ENCODE peak calls at places on chromosome 9, in seven cellular contexts. V, P, O, T, H, Z and S are unnamed samples. For H3K4me1, the result is how much of the 10 kb centered on the place peaks cover.

GRCh38 chr9:105064248-105065118 is 136.5 kb upstream of the ABCA1 start:
- DNase-seq in P (peak), O (peak), H (peak), T (peak), Z (peak), V (no peak), S (peak)

GRCh38 chr9:738209-738915 is 103.1 kb upstream of the DMRT1 start:
- DNase-seq in O (peak), V (no peak), P (peak), T (peak), Z (peak), H (no peak), S (peak)

GRCh38 chr9:120136685-120137084 is 443.3 kb downstream of the CDK5RAP2 start:
- DNase-seq in P (no peak), H (no peak), T (no peak), O (peak), V (no peak), Z (no peak), S (peak)

GRCh38 chr9:121743441-121744001 is 92.1 kb downstream of the DAB2IP start:
- DNase-seq in P (peak), T (peak), O (peak), H (peak), V (no peak), Z (peak), S (peak)

GRCh38 chr9:108832179-108832500 is 23.6 kb downstream of the ACTL7B start:
- DNase-seq in O (no peak), P (no peak), H (no peak), Z (no peak), V (no peak), T (no peak), S (no peak)

GRCh38 chr9:96532173-96532572 is 82.2 kb downstream of the HABP4 start:
- DNase-seq in Z (no peak), P (no peak), V (no peak), T (no peak), H (no peak), O (no peak), S (no peak)

GRCh38 chr9:136868644-136869043 is 2.5 kb upstream of the EDF1 start:
- DNase-seq in O (no peak), V (no peak), Z (no peak), T (no peak), H (no peak), P (no peak), S (no peak)

GRCh38 chr9:35267716-35268115 is 105.9 kb downstream of the UNC13B start:
- DNase-seq in H (no peak), O (peak), T (no peak), V (no peak), P (no peak), Z (peak), S (peak)

GRCh38 chr9:74293479-74293878 is 203.7 kb upstream of the RORB start:
- DNase-seq in V (no peak), P (no peak), H (no peak), O (no peak), T (no peak), Z (no peak), S (no peak)

GRCh38 chr9:98432134-98432533 is 176.7 kb upstream of the TBC1D2 start:
- DNase-seq in Z (no peak), T (no peak), H (no peak), V (no peak), O (no peak), P (no peak), S (no peak)

GRCh38 chr9:101562966-101563365 is 29.3 kb downstream of the RNF20 start:
- DNase-seq in O (no peak), H (no peak), Z (no peak), P (no peak), T (no peak), V (no peak), S (no peak)

GRCh38 chr9:114190563-114190905 is 35.2 kb downstream of the COL27A1 start:
- DNase-seq in H (no peak), P (no peak), T (no peak), Z (no peak), V (no peak), O (no peak), S (no peak)

GRCh38 chr9:38022995-38023394 is 46.0 kb downstream of the SHB start:
- DNase-seq in P (no peak), H (no peak), T (no peak), O (no peak), Z (no peak), V (no peak), S (no peak)

GRCh38 chr9:91383577-91383976 is 21.9 kb upstream of the AUH start:
- DNase-seq in T (no peak), H (no peak), P (no peak), Z (no peak), V (no peak), O (no peak), S (no peak)

GRCh38 chr9:133239533-133240090 is 30.6 kb upstream of the OBP2B start:
- DNase-seq in P (no peak), T (no peak), O (no peak), H (no peak), Z (no peak), V (no peak), S (no peak)

GRCh38 chr9:25603106-25603505 is 75.1 kb downstream of the TUSC1 start:
- DNase-seq in T (no peak), H (no peak), Z (no peak), O (no peak), V (no peak), P (no peak), S (no peak)

GRCh38 chr9:16031971-16032370 is 479.1 kb downstream of the CCDC171 start:
- DNase-seq in V (no peak), T (no peak), O (peak), H (no peak), P (no peak), Z (no peak), S (peak)

GRCh38 chr9:87701491-87701890 is 24.4 kb upstream of the CTSL start:
- DNase-seq in H (no peak), Z (no peak), O (no peak), P (no peak), T (no peak), V (no peak), S (no peak)

GRCh38 chr9:79134654-79135053 is 437.1 kb upstream of the TLE4 start:
- DNase-seq in O (peak), V (no peak), Z (peak), H (peak), T (no peak), P (peak), S (peak)

GRCh38 chr9:107772988-107773387 is 283.4 kb upstream of the KLF4 start:
- DNase-seq in V (no peak), Z (no peak), P (no peak), O (no peak), H (no peak), T (no peak), S (no peak)

GRCh38 chr9:15935661-15936315 is 382.9 kb downstream of the CCDC171 start:
- DNase-seq in H (no peak), P (no peak), V (no peak), T (no peak), O (peak), Z (no peak), S (peak)

GRCh38 chr9:105973811-105974407 is 279.6 kb downstream of the TMEM38B start:
- DNase-seq in O (peak), H (peak), P (no peak), T (no peak), V (no peak), Z (peak), S (peak)

GRCh38 chr9:91130796-91131318 is 230.9 kb downstream of the AUH start:
- DNase-seq in Z (no peak), H (no peak), P (no peak), T (no peak), O (no peak), V (no peak), S (no peak)

GRCh38 chr9:77848897-77849296 is 182.7 kb downstream of the GNAQ start:
- DNase-seq in H (no peak), P (peak), V (no peak), T (peak), O (peak), Z (peak), S (peak)
- H3K4me1 ChIP-seq in H (under half), P (under half), V (under half), T (half or more), O (under half), Z (under half), S (under half)

GRCh38 chr9:130180516-130180915 is 8.3 kb downstream of the NCS1 start:
- DNase-seq in O (no peak), V (no peak), H (no peak), P (no peak), T (no peak), Z (no peak), S (no peak)

GRCh38 chr9:130181645-130182044 is 9.4 kb downstream of the NCS1 start:
- DNase-seq in Z (no peak), V (no peak), P (no peak), H (no peak), O (no peak), T (no peak), S (no peak)

GRCh38 chr9:130183133-130183762 is 11.0 kb downstream of the NCS1 start:
- DNase-seq in Z (peak), P (peak), V (no peak), H (peak), T (no peak), O (peak), S (peak)

GRCh38 chr9:130184983-130185382 is 12.8 kb downstream of the NCS1 start:
- DNase-seq in P (no peak), Z (no peak), H (no peak), O (no peak), V (no peak), T (no peak), S (no peak)

GRCh38 chr9:130182090-130182909 is 10.1 kb downstream of the NCS1 start:
- DNase-seq in V (no peak), H (no peak), T (no peak), O (no peak), P (no peak), Z (no peak), S (no peak)
- H3K4me1 ChIP-seq in V (under half), H (under half), T (under half), O (under half), P (under half), Z (under half), S (under half)

DNA sequence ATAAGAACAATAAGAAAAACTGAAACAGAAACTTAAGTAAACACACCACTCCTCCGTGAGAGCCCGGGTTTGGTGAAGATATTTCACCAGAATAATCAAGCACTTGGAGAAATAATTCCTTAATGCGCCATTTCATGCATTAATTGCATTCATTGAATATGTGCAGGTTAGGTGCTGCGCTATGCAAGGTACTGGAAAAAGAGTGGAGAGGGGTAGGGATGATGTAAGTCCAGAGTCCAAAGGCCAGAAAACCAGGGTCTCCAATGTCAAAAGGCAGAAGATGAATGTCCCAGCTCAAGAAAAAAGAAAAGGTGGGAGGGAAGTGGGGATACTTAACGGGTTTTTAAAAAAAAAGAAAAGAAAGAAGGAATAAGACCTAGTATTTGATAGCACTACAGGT is 669 bp upstream of the ZFP37 start:
- DNase-seq in H (no peak), T (no peak), O (no peak), Z (no peak), P (no peak), V (no peak), S (no peak)
- H3K4me1 ChIP-seq in H (under half), T (under half), O (under half), Z (under half), P (under half), V (under half), S (under half)

DNA sequence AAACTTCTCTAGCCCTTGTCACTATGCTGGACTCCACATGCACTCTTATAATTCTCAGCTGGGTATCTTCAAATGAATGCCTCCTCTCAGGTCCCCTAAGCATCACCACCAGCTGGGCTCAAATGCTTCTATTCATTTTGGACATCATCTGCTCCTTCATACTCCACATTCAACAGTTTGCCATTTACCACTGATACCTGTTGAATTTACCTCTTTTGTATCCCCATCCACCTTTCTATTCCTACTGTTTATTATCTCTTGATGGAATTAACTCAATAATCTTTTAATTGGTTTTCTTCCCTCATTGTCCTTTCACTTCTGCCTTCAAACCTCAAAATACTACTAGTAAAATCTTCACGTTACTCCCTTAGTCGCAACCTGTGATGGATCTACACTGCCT is 14.5 kb downstream of the RANBP6 start:
- DNase-seq in O (no peak), Z (no peak), T (no peak), H (no peak), V (no peak), P (no peak), S (no peak)
- H3K4me1 ChIP-seq in O (under half), Z (under half), T (half or more), H (under half), V (half or more), P (under half), S (under half)

GRCh38 chr9:14277202-14277601 is 36.7 kb downstream of the NFIB start:
- DNase-seq in V (no peak), H (no peak), P (no peak), O (peak), T (peak), Z (peak), S (peak)

GRCh38 chr9:14277761-14278160 is 36.2 kb downstream of the NFIB start:
- DNase-seq in V (no peak), H (no peak), O (no peak), P (no peak), Z (no peak), T (no peak), S (peak)

GRCh38 chr9:14278291-14278721 is 35.6 kb downstream of the NFIB start:
- DNase-seq in H (no peak), T (no peak), V (no peak), P (no peak), Z (peak), O (peak), S (peak)

GRCh38 chr9:14272924-14273528 is 40.9 kb downstream of the NFIB start:
- DNase-seq in V (no peak), O (no peak), P (no peak), T (no peak), Z (no peak), H (no peak), S (no peak)

DNA sequence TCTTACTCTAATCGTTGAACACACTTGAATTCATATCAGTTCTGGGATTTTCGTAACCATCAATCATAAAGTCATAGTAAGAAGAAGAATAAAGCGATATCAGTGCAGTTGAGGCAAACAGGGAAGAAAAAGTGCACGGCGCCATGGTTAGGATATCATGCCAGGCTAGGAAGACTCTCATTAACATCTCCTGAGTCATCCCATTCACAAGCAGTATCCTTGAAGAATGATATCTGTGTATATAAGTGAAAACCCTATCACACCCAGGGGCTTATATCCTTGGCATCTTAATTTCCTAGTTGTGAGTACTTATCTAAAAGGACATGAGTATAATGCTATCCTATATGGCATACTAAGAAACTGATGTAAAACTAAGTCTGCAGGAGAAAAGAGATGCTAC is 38.6 kb downstream of the NFIB start:
- DNase-seq in Z (no peak), O (peak), V (no peak), P (no peak), H (no peak), T (no peak), S (no peak)
- H3K4me1 ChIP-seq in Z (under half), O (under half), V (under half), P (under half), H (under half), T (half or more), S (under half)

GRCh38 chr9:124203818-124204217 is 53.9 kb upstream of the NEK6 start:
- DNase-seq in H (no peak), Z (no peak), T (no peak), P (no peak), V (no peak), O (no peak), S (no peak)
- H3K4me1 ChIP-seq in H (under half), Z (under half), T (under half), P (under half), V (under half), O (under half), S (under half)

GRCh38 chr9:71643330-71643729 is 125.0 kb downstream of the CEMIP2 start:
- DNase-seq in Z (no peak), V (no peak), T (no peak), O (no peak), P (no peak), H (no peak), S (no peak)

GRCh38 chr9:71648453-71648852 is 119.9 kb downstream of the CEMIP2 start:
- DNase-seq in V (no peak), Z (no peak), P (no peak), H (no peak), O (no peak), T (no peak), S (no peak)

GRCh38 chr9:71644819-71645362 is 123.4 kb downstream of the CEMIP2 start:
- DNase-seq in H (no peak), Z (no peak), P (no peak), T (no peak), O (no peak), V (no peak), S (no peak)

GRCh38 chr9:71647094-71647591 is 121.2 kb downstream of the CEMIP2 start:
- DNase-seq in P (peak), V (no peak), H (no peak), T (peak), O (peak), Z (peak), S (peak)

DNA sequence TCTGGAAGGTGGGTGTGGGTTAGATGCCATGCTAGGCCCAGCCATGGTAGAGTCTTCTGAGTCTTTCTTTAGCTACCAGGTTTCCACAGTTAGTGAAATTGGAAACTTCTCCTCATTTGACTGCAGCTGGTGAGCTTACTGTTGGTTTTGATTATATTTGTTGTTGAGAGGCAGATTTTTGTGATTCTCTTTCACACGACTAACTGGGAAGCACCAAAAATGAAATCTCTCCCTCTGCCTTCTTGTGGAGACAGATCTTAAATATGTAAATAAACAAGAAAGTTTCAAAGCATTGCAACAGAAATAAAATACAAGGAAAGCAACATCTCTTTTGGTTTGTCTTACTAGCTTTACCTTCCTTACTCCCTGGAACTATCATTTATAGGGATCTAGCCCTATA is 122.2 kb downstream of the CEMIP2 start:
- DNase-seq in H (no peak), T (no peak), V (no peak), P (no peak), O (no peak), Z (no peak), S (no peak)
- H3K4me1 ChIP-seq in H (under half), T (under half), V (under half), P (under half), O (under half), Z (under half), S (under half)